ENCODE peak calls at places on chromosomes 3 and 15, in six cellular contexts. L is H54, X is heart left ventricle, M is A549, R is endothelial cell of umbilical vein, C is prostate gland. A is an unnamed sample.

GRCh38 chr3:67531149-67532101 is 123.0 kb downstream of the SUCLG2 start:
- DNase-seq in L (no peak), X (no peak), M (no peak), R (peak; percentile 34), C (no peak), A (no peak)

GRCh38 chr3:123559040-123559861 is 25.6 kb downstream of the HACD2 start:
- DNase-seq in L (peak; percentile 30), X (no peak), M (peak; percentile 59), R (peak; percentile 53), C (peak; percentile 34), A (peak; percentile 64)

GRCh38 chr15:55695432-55695831 is 47.5 kb downstream of the PRTG start:
- DNase-seq in L (no peak), X (no peak), M (no peak), R (no peak), C (no peak), A (peak; percentile 5)

GRCh38 chr3:53255360-53255774 is 455 bp downstream of the TKT start:
- DNase-seq in L (no peak), X (peak; percentile 48), M (no peak), R (peak; percentile 35), C (no peak), A (no peak)

GRCh38 chr15:41567870-41568269 is 8.9 kb downstream of the TYRO3 start:
- DNase-seq in L (no peak), X (no peak), M (no peak), R (no peak), C (no peak), A (no peak)

GRCh38 chr3:158458464-158458863 is 112.5 kb upstream of the MLF1 start:
- DNase-seq in L (no peak), X (no peak), M (no peak), R (no peak), C (no peak), A (no peak)

GRCh38 chr3:39267631-39268553 is 11.9 kb downstream of the CX3CR1 start:
- DNase-seq in L (no peak), X (no peak), M (no peak), R (no peak), C (no peak), A (no peak)

GRCh38 chr15:78453447-78453846 is 15.4 kb downstream of the IREB2 start:
- DNase-seq in L (no peak), X (no peak), M (no peak), R (no peak), C (no peak), A (no peak)

GRCh38 chr3:103056953-103057450 is 622.2 kb downstream of the ZPLD1 start:
- DNase-seq in L (no peak), X (no peak), M (no peak), R (no peak), C (no peak), A (no peak)

GRCh38 chr15:63491979-63492378 is 12.4 kb upstream of the USP3 start:
- DNase-seq in L (no peak), X (no peak), M (no peak), R (no peak), C (no peak), A (peak; percentile 85)

GRCh38 chr3:188348445-188349244 is 194.7 kb downstream of the LPP start:
- DNase-seq in L (peak; percentile 47), X (peak; percentile 66), M (peak; percentile 13), R (peak; percentile 88), C (peak; percentile 21), A (peak; percentile 85)

GRCh38 chr3:125022186-125022585 is 33.6 kb downstream of the HEG1 start:
- DNase-seq in L (no peak), X (no peak), M (no peak), R (peak; percentile 21), C (no peak), A (no peak)

GRCh38 chr3:179260949-179261765 is 10.2 kb upstream of the KCNMB3 start:
- DNase-seq in L (peak; percentile 95), X (peak; percentile 79), M (peak; percentile 55), R (peak; percentile 58), C (peak; percentile 50), A (peak; percentile 48)
- TF ChIP-seq POLR2A in L (peak; percentile 59), X (peak; percentile 63), M (no peak), R (peak; percentile 30), C (no peak), A (no peak)

GRCh38 chr3:147256739-147257138 is 149.6 kb downstream of the ZIC4 start:
- DNase-seq in L (no peak), X (no peak), M (no peak), R (no peak), C (no peak), A (no peak)
- TF ChIP-seq POLR2A in L (no peak), X (no peak), M (no peak), R (no peak), C (no peak), A (no peak)

GRCh38 chr15:67065531-67066005 is at the start of gene SMAD3:
- DNase-seq in L (peak; percentile 59), X (peak; percentile 93), M (peak; percentile 93), R (peak; percentile 93), C (peak; percentile 91), A (peak; percentile 95)
- TF ChIP-seq POLR2A in L (peak; percentile 81), X (peak; percentile 79), M (peak; percentile 75), R (peak; percentile 80), C (peak; percentile 89), A (peak; percentile 97)

GRCh38 chr3:9803494-9803893 is 6.6 kb upstream of the TTLL3 start:
- DNase-seq in L (no peak), X (no peak), M (no peak), R (no peak), C (no peak), A (no peak)

GRCh38 chr3:9808345-9809037 is 1.6 kb upstream of the TTLL3 start:
- DNase-seq in L (peak; percentile 70), X (no peak), M (peak; percentile 64), R (peak; percentile 29), C (no peak), A (peak; percentile 43)

GRCh38 chr3:9806688-9807589 is 3.1 kb upstream of the TTLL3 start:
- DNase-seq in L (no peak), X (no peak), M (no peak), R (no peak), C (no peak), A (no peak)

GRCh38 chr3:9807981-9808344 is 2.1 kb upstream of the TTLL3 start:
- DNase-seq in L (no peak), X (no peak), M (no peak), R (no peak), C (no peak), A (no peak)

GRCh38 chr3:9806137-9806536 is 3.9 kb upstream of the TTLL3 start:
- DNase-seq in L (no peak), X (no peak), M (no peak), R (no peak), C (no peak), A (no peak)
- TF ChIP-seq POLR2A in L (no peak), X (no peak), M (no peak), R (no peak), C (no peak), A (no peak)

GRCh38 chr3:9249273-9250192 is at the start of gene SRGAP3:
- DNase-seq in L (peak; percentile 89), X (peak; percentile 88), M (peak; percentile 96), R (peak; percentile 89), C (peak; percentile 91), A (peak; percentile 86)
- TF ChIP-seq POLR2A in L (peak; percentile 28), X (no peak), M (peak; percentile 36), R (no peak), C (peak; percentile 81), A (no peak)

DNA sequence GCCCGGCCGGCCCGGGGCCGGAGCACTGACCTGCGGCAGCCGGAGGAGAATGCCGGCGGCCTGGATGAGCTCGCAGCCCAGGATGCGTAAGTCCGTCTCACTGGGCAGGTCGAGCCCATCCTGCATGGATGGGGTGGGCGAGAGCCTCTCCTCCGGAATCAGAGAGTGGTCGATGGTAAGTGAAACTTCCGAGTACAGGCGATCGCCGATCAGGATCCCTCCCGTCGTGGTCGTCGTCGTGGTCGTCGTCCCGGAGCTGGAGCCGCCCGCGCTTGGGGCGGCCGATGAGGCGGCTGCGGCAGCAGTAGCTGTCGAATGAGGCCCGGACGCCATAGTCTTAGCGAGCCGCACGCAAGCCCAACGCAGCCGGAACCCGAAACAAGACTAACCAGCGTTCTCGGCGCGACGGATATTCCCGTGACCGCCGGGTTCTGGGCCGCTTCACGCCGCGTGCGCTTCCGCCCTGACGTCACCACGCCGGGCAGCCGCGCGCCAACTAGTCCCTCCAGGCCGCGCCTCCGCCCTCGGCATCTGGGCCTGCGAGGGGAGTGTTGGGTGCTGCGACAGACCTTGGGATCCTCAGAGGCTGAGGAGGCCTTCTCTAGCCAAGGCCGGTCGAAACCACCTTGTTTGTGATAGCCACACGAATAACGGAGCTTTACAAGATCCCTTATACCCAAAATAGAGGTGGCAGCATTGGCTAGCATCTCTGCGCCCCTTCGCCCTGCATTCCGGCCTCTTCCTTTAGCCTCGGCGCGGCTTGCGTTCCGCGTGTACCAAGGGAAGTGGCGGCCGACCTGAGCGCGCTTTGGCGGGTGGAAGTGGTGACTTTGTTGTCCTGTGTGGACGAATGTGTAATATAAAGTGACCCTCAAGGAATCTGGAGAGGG is at the start of gene CCNL1:
- DNase-seq in L (peak; percentile 82), X (peak; percentile 98), M (peak; percentile 83), R (peak; percentile 96), C (peak; percentile 96), A (peak; percentile 98)
- TF ChIP-seq POLR2A in L (peak; percentile 90), X (peak; percentile 94), M (peak; percentile 95), R (peak; percentile 98), C (peak; percentile 96), A (peak; percentile 99)

GRCh38 chr3:154121236-154122095 is at the start of gene ARHGEF26:
- DNase-seq in L (peak; percentile 58), X (peak; percentile 87), M (peak; percentile 83), R (peak; percentile 84), C (peak; percentile 92), A (peak; percentile 56)
- TF ChIP-seq POLR2A in L (peak; percentile 29), X (no peak), M (peak; percentile 55), R (no peak), C (peak; percentile 67), A (no peak)

DNA sequence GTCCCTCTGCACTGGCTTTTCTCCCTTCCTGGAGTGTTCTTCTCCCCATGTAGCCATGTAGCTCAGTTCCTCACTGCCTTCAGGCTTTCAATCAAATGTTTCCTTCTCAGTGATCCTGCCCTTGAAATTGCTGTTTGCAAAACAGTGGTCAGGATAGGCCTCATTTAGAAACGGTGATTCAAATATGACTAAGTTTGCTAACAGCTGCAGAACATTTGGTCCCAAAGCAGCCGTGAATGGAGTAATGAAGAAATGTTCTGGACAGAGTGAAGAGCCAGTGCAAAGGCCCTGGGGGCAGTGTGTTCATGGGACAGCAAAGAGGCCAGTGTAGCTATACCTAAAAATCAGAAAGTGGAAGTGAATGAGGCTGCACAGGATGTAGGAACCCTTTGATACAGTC is 223.4 kb downstream of the FEZF2 start:
- DNase-seq in L (no peak), X (no peak), M (no peak), R (no peak), C (no peak), A (peak; percentile 77)
- TF ChIP-seq POLR2A in L (no peak), X (no peak), M (no peak), R (no peak), C (no peak), A (no peak)

GRCh38 chr15:100341662-100342560 is at the start of gene ADAMTS17:
- DNase-seq in L (no peak), X (peak; percentile 94), M (peak; percentile 94), R (peak; percentile 92), C (peak; percentile 97), A (peak; percentile 39)
- TF ChIP-seq POLR2A in L (no peak), X (peak; percentile 95), M (no peak), R (no peak), C (peak; percentile 93), A (no peak)

GRCh38 chr3:127593187-127593586 is 2.7 kb upstream of the TPRA1 start:
- DNase-seq in L (no peak), X (no peak), M (no peak), R (no peak), C (no peak), A (no peak)
- TF ChIP-seq POLR2A in L (no peak), X (no peak), M (no peak), R (no peak), C (no peak), A (no peak)

A was measured in IMR-90.